ENCODE peak calls at places on chromosomes 7 and 10, in nine cellular contexts. B is GM04504; M is Calu3; P is DMS153; X is KG1; F is activated T-helper 1 cell treated with anti-CD3 and anti-CD28 coated beads, Interleukin-2, amount 50 U/mL, for 16 hours; A is T-helper 9 cell; C is GM03348; I is NCI-H1092 treated with DMSO at 0.1 percent for 48 hours. E is an unnamed sample.

GRCh38 chr7:30735631-30736030 is 16.3 kb upstream of the INMT start:
- DNase-seq in B (no peak), M (no peak), P (no peak), X (no peak), F (no peak), A (no peak), C (no peak), I (no peak), E (no peak)

GRCh38 chr10:33157108-33157507 is 177.4 kb downstream of the NRP1 start:
- DNase-seq in B (no peak), M (no peak), P (no peak), X (no peak), F (no peak), A (no peak), C (peak), I (no peak), E (no peak)

GRCh38 chr7:51034531-51035264 is 252.0 kb upstream of the GRB10 start:
- DNase-seq in B (no peak), M (peak), P (no peak), X (no peak), F (no peak), A (no peak), C (peak), I (no peak), E (no peak)

GRCh38 chr7:80918406-80918805 is 445 bp downstream of the SEMA3C start:
- DNase-seq in B (no peak), M (no peak), P (no peak), X (no peak), F (no peak), A (no peak), C (no peak), I (no peak), E (no peak)

GRCh38 chr7:31094271-31094670 is 42.2 kb downstream of the ADCYAP1R1 start:
- DNase-seq in B (no peak), M (no peak), P (no peak), X (no peak), F (no peak), A (no peak), C (no peak), I (no peak), E (no peak)

GRCh38 chr10:34918896-34919295 is 103.8 kb upstream of the PARD3 start:
- DNase-seq in B (no peak), M (no peak), P (no peak), X (no peak), F (no peak), A (no peak), C (no peak), I (no peak), E (no peak)

GRCh38 chr10:19762026-19762425 is 54.2 kb upstream of the PLXDC2 start:
- DNase-seq in B (no peak), M (no peak), P (no peak), X (no peak), F (no peak), A (no peak), C (no peak), I (no peak), E (no peak)

GRCh38 chr7:101402081-101402779 is 39.6 kb downstream of the COL26A1 start:
- DNase-seq in B (peak), M (no peak), P (no peak), X (no peak), F (no peak), A (no peak), C (peak), I (no peak), E (peak)

GRCh38 chr10:30769361-30769760 is 139.8 kb upstream of the LYZL2 start:
- DNase-seq in B (no peak), M (no peak), P (no peak), X (no peak), F (no peak), A (no peak), C (no peak), I (no peak), E (no peak)

GRCh38 chr7:24741691-24742639 is 15.3 kb downstream of the GSDME start:
- DNase-seq in B (peak), M (no peak), P (no peak), X (no peak), F (no peak), A (no peak), C (peak), I (no peak), E (no peak)

GRCh38 chr7:123608991-123609882 is 7.6 kb downstream of the ASB15 start:
- DNase-seq in B (no peak), M (no peak), P (no peak), X (no peak), F (no peak), A (no peak), C (no peak), I (no peak), E (no peak)

GRCh38 chr10:95451150-95451549 is 110.0 kb downstream of the SORBS1 start:
- DNase-seq in B (no peak), M (no peak), P (no peak), X (no peak), F (no peak), A (no peak), C (no peak), I (no peak), E (no peak)

GRCh38 chr10:79944428-79945395 is 4.2 kb downstream of the SFTPD start:
- DNase-seq in B (no peak), M (no peak), P (no peak), X (no peak), F (no peak), A (no peak), C (no peak), I (no peak), E (no peak)

GRCh38 chr7:69109879-69110278 is 488.4 kb upstream of the AUTS2 start:
- DNase-seq in B (no peak), M (no peak), P (no peak), X (no peak), F (no peak), A (no peak), C (no peak), I (no peak), E (no peak)

GRCh38 chr7:155449880-155450557 is 7.9 kb upstream of the EN2 start:
- DNase-seq in B (no peak), M (no peak), P (no peak), X (no peak), F (no peak), A (no peak), C (no peak), I (no peak), E (no peak)

GRCh38 chr10:99906470-99906869 is 103.3 kb downstream of the DNMBP start:
- DNase-seq in B (peak), M (peak), P (no peak), X (no peak), F (no peak), A (no peak), C (peak), I (no peak), E (no peak)

GRCh38 chr10:133357293-133358151 is at the start of gene FUOM:
- DNase-seq in B (no peak), M (peak), P (no peak), X (peak), F (peak), A (peak), C (peak), I (no peak), E (peak)

GRCh38 chr7:2523941-2524807 is 4.6 kb downstream of the LFNG start:
- DNase-seq in B (no peak), M (peak), P (peak), X (no peak), F (no peak), A (no peak), C (no peak), I (peak), E (peak)

GRCh38 chr7:131786204-131786603 is 229.8 kb upstream of the PODXL start:
- DNase-seq in B (no peak), M (no peak), P (no peak), X (no peak), F (no peak), A (no peak), C (no peak), I (no peak), E (no peak)

GRCh38 chr10:28375399-28376354 is 72.8 kb upstream of the MPP7 start:
- DNase-seq in B (no peak), M (peak), P (no peak), X (no peak), F (no peak), A (no peak), C (peak), I (no peak), E (no peak)

GRCh38 chr10:80413152-80413996 is 5.0 kb downstream of the PRXL2A start:
- DNase-seq in B (no peak), M (no peak), P (no peak), X (no peak), F (no peak), A (no peak), C (no peak), I (no peak), E (no peak)

GRCh38 chr7:139691253-139691781 is 86.5 kb downstream of the HIPK2 start:
- DNase-seq in B (no peak), M (no peak), P (no peak), X (no peak), F (no peak), A (no peak), C (no peak), I (peak), E (peak)

GRCh38 chr10:1579141-1579491 is 158.2 kb downstream of the ADARB2 start:
- DNase-seq in B (no peak), M (no peak), P (no peak), X (no peak), F (no peak), A (no peak), C (no peak), I (no peak), E (no peak)

GRCh38 chr7:27633062-27633461 is 29.6 kb downstream of the HIBADH start:
- DNase-seq in B (no peak), M (no peak), P (no peak), X (no peak), F (no peak), A (no peak), C (no peak), I (no peak), E (no peak)

GRCh38 chr10:33621143-33621542 is 286.7 kb upstream of the NRP1 start:
- DNase-seq in B (no peak), M (no peak), P (no peak), X (peak), F (no peak), A (no peak), C (no peak), I (no peak), E (no peak)

GRCh38 chr10:33098966-33099663 is 141.1 kb upstream of the ITGB1 start:
- DNase-seq in B (no peak), M (no peak), P (no peak), X (no peak), F (no peak), A (no peak), C (peak), I (no peak), E (no peak)

GRCh38 chr10:56319386-56319785 is 41.7 kb downstream of the ZWINT start:
- DNase-seq in B (no peak), M (peak), P (no peak), X (no peak), F (no peak), A (no peak), C (no peak), I (no peak), E (no peak)

GRCh38 chr10:3623746-3624145 is 161.3 kb downstream of the KLF6 start:
- DNase-seq in B (peak), M (no peak), P (no peak), X (no peak), F (no peak), A (no peak), C (no peak), I (no peak), E (no peak)

GRCh38 chr10:103727546-103727963 is 127.8 kb downstream of the SH3PXD2A start:
- DNase-seq in B (no peak), M (no peak), P (no peak), X (no peak), F (no peak), A (no peak), C (no peak), I (no peak), E (peak)

GRCh38 chr10:124992462-124993344 is 50.8 kb downstream of the ZRANB1 start:
- DNase-seq in B (peak), M (peak), P (no peak), X (peak), F (no peak), A (no peak), C (peak), I (peak), E (no peak)

GRCh38 chr7:30511973-30512662 is 7.5 kb upstream of the GGCT start:
- DNase-seq in B (no peak), M (no peak), P (no peak), X (no peak), F (no peak), A (no peak), C (no peak), I (no peak), E (no peak)

GRCh38 chr10:101512741-101513140 is 75.3 kb downstream of the POLL start:
- DNase-seq in B (peak), M (no peak), P (peak), X (no peak), F (no peak), A (no peak), C (peak), I (no peak), E (no peak)

GRCh38 chr7:48384180-48384752 is 213.0 kb downstream of the ABCA13 start:
- DNase-seq in B (no peak), M (no peak), P (no peak), X (no peak), F (no peak), A (no peak), C (no peak), I (no peak), E (peak)

GRCh38 chr10:62582098-62582705 is 208.0 kb downstream of the ZNF365 start:
- DNase-seq in B (no peak), M (no peak), P (no peak), X (no peak), F (no peak), A (no peak), C (peak), I (no peak), E (no peak)

GRCh38 chr7:32481176-32481575 is 9.0 kb downstream of the LSM5 start:
- DNase-seq in B (no peak), M (no peak), P (no peak), X (no peak), F (no peak), A (no peak), C (no peak), I (no peak), E (no peak)

E was measured in cerebellum.